ENCODE peak calls at places on chromosomes 5 and 9, in nine cellular contexts. J is mesendoderm; M is NCI-H1694 treated with DMSO at 0.1 percent for 48 hours; Z is ACHN; T is GM03348; D is central memory CD4-positive, alpha-beta T cell; H is T-cell; X is EH; Q is HT1080. K is an unnamed sample.

GRCh38 chr5:109759304-109759703 is 69.6 kb downstream of the MAN2A1 start:
- DNase-seq in J (no peak), M (no peak), Z (peak; percentile 41), T (no peak), D (no peak), H (no peak), X (peak; percentile 35), Q (peak; percentile 11), K (no peak)

GRCh38 chr9:132559711-132560110 is 22.7 kb upstream of the BARHL1 start:
- DNase-seq in J (no peak), M (no peak), Z (no peak), T (no peak), D (no peak), H (no peak), X (no peak), Q (no peak), K (no peak)

GRCh38 chr5:170247363-170247762 is 14.6 kb downstream of the C5orf58 start:
- DNase-seq in J (no peak), M (no peak), Z (no peak), T (no peak), D (no peak), H (no peak), X (no peak), Q (no peak), K (no peak)

GRCh38 chr9:13139641-13140171 is 139.8 kb downstream of the MPDZ start:
- DNase-seq in J (peak; percentile 80), M (no peak), Z (peak; percentile 63), T (peak; percentile 67), D (no peak), H (no peak), X (peak; percentile 93), Q (peak; percentile 88), K (peak; percentile 13)

GRCh38 chr9:96391021-96391765 is 7.7 kb upstream of the SLC35D2 start:
- DNase-seq in J (no peak), M (no peak), Z (no peak), T (no peak), D (no peak), H (no peak), X (no peak), Q (no peak), K (no peak)

GRCh38 chr5:39498247-39498952 is 73.6 kb upstream of the DAB2 start:
- DNase-seq in J (no peak), M (no peak), Z (no peak), T (no peak), D (no peak), H (no peak), X (peak; percentile 72), Q (peak; percentile 23), K (no peak)

GRCh38 chr5:79181419-79182022 is 54.4 kb upstream of the JMY start:
- DNase-seq in J (peak; percentile 95), M (no peak), Z (no peak), T (peak; percentile 21), D (no peak), H (no peak), X (peak; percentile 27), Q (no peak), K (no peak)

GRCh38 chr5:56405116-56405515 is 172.0 kb upstream of the ANKRD55 start:
- DNase-seq in J (peak; percentile 91), M (no peak), Z (no peak), T (no peak), D (no peak), H (no peak), X (no peak), Q (no peak), K (no peak)

GRCh38 chr5:18968966-18969365 is 1019.0 kb downstream of the CDH18 start:
- DNase-seq in J (no peak), M (no peak), Z (no peak), T (no peak), D (no peak), H (no peak), X (no peak), Q (peak; percentile 27), K (no peak)

GRCh38 chr9:88816141-88816540 is 175.1 kb upstream of the S1PR3 start:
- DNase-seq in J (no peak), M (no peak), Z (no peak), T (peak; percentile 65), D (no peak), H (no peak), X (peak; percentile 96), Q (peak; percentile 76), K (peak; percentile 38)